ENCODE peak calls at places on chromosomes 7 and 10, in ten cellular contexts. D, H, Z, T, J, G, U, A, Y and Q are unnamed samples. For H3K4me1, the result is how much of the 10 kb centered on the place peaks cover.

GRCh38 chr7:153047079-153047478 is 287.5 kb downstream of the ACTR3B start:
- DNase-seq in A (no peak), U (no peak), G (no peak), Z (no peak), T (no peak), Y (no peak), D (no peak), H (no peak), J (no peak), Q (no peak)

GRCh38 chr10:109978481-109978880 is 29.3 kb upstream of the ADD3 start:
- DNase-seq in T (peak), A (peak), H (no peak), J (peak), Y (peak), G (peak), D (peak), U (peak), Z (peak), Q (peak)

GRCh38 chr7:78370931-78371330 is 572.4 kb downstream of the PHTF2 start:
- DNase-seq in D (no peak), Z (no peak), A (no peak), Y (no peak), G (no peak), H (no peak), T (no peak), J (no peak), U (no peak), Q (no peak)

GRCh38 chr10:9222917-9223316 is 1168.4 kb downstream of the GATA3 start:
- DNase-seq in H (no peak), T (no peak), J (no peak), G (no peak), Y (no peak), A (no peak), U (no peak), Z (no peak), D (no peak), Q (no peak)

GRCh38 chr7:78576196-78576595 is 777.6 kb downstream of the PHTF2 start:
- DNase-seq in D (no peak), Y (no peak), A (no peak), G (no peak), J (peak), H (no peak), U (no peak), Z (no peak), T (no peak), Q (no peak)

GRCh38 chr7:54995631-54996340 is 23.0 kb upstream of the EGFR start:
- DNase-seq in Z (peak), G (no peak), J (peak), A (no peak), T (no peak), Y (no peak), U (no peak), D (no peak), H (no peak), Q (no peak)

GRCh38 chr7:75716992-75717626 is 21.6 kb downstream of the HIP1 start:
- DNase-seq in H (peak), T (no peak), U (no peak), G (no peak), Y (no peak), J (peak), Z (no peak), A (no peak), D (no peak), Q (no peak)

GRCh38 chr10:112524637-112525036 is 77.6 kb downstream of the VTI1A start:
- DNase-seq in G (no peak), Y (no peak), A (no peak), J (no peak), H (no peak), U (no peak), D (no peak), Z (no peak), T (no peak), Q (no peak)

GRCh38 chr10:63549810-63550209 is 28.6 kb downstream of the REEP3 start:
- DNase-seq in A (no peak), U (no peak), D (no peak), Z (no peak), J (no peak), Y (no peak), G (no peak), H (no peak), T (no peak), Q (no peak)

GRCh38 chr10:99958287-99958686 is 51.5 kb downstream of the DNMBP start:
- DNase-seq in T (no peak), H (no peak), Y (no peak), Z (no peak), U (no peak), A (no peak), D (no peak), G (no peak), J (peak), Q (no peak)

GRCh38 chr10:63246361-63246760 is 113.2 kb downstream of the NRBF2 start:
- DNase-seq in Z (no peak), U (no peak), Y (no peak), J (no peak), A (no peak), H (no peak), T (no peak), D (no peak), G (no peak), Q (no peak)

GRCh38 chr10:3712707-3713106 is 72.3 kb downstream of the KLF6 start:
- DNase-seq in D (no peak), A (no peak), T (no peak), J (no peak), Z (no peak), Y (no peak), G (no peak), H (no peak), U (no peak), Q (no peak)

GRCh38 chr7:103791894-103792293 is 197.6 kb downstream of the RELN start:
- DNase-seq in A (no peak), Z (no peak), G (no peak), U (no peak), J (no peak), D (no peak), Y (no peak), T (no peak), H (no peak), Q (no peak)

GRCh38 chr10:86402283-86402931 is 35.8 kb upstream of the GRID1 start:
- DNase-seq in H (no peak), T (no peak), D (no peak), A (peak), Z (no peak), U (no peak), G (no peak), J (peak), Y (no peak), Q (no peak)

GRCh38 chr10:118166951-118167350 is 120.2 kb upstream of the RAB11FIP2 start:
- DNase-seq in Z (no peak), J (no peak), D (no peak), A (no peak), T (no peak), U (no peak), H (no peak), Y (no peak), G (no peak), Q (no peak)

GRCh38 chr10:28983799-28984198 is 305.1 kb upstream of the LYZL1 start:
- DNase-seq in G (no peak), Y (no peak), J (peak), A (no peak), T (no peak), Z (no peak), H (no peak), U (no peak), D (no peak), Q (no peak)

GRCh38 chr7:129923709-129924108 is 29.1 kb downstream of the UBE2H start:
- DNase-seq in J (peak), A (no peak), D (no peak), Y (no peak), G (no peak), U (no peak), H (no peak), T (no peak), Z (no peak), Q (no peak)

GRCh38 chr10:77566228-77566627 is 71.4 kb downstream of the KCNMA1 start:
- DNase-seq in A (no peak), G (no peak), Z (no peak), D (no peak), Y (peak), J (no peak), U (no peak), T (no peak), H (no peak), Q (no peak)

GRCh38 chr7:41705109-41705871 is 2.4 kb upstream of the INHBA start:
- DNase-seq in T (peak), D (peak), H (peak), G (peak), U (peak), A (peak), Z (peak), Y (peak), J (peak), Q (peak)

GRCh38 chr7:155483868-155484325 is 26.0 kb downstream of the EN2 start:
- DNase-seq in U (no peak), G (no peak), T (no peak), A (peak), J (peak), Y (no peak), D (no peak), H (no peak), Z (no peak), Q (no peak)

GRCh38 chr7:123929107-123929506 is 4.1 kb downstream of the SPAM1 start:
- DNase-seq in Z (peak), D (no peak), T (no peak), U (no peak), J (no peak), H (no peak), G (no peak), Y (no peak), A (no peak), Q (no peak)

GRCh38 chr7:27587429-27587828 is 75.3 kb downstream of the HIBADH start:
- DNase-seq in G (no peak), D (no peak), T (no peak), J (no peak), Z (no peak), H (no peak), U (no peak), Y (no peak), A (no peak), Q (no peak)

GRCh38 chr10:24513155-24513554 is 210.5 kb downstream of the ARHGAP21 start:
- DNase-seq in U (no peak), A (no peak), G (no peak), D (no peak), T (no peak), H (no peak), J (peak), Z (peak), Y (no peak), Q (no peak)

GRCh38 chr7:114574384-114574783 is 159.8 kb downstream of the FOXP2 start:
- DNase-seq in J (peak), T (peak), Y (no peak), G (no peak), U (no peak), Z (no peak), H (no peak), A (peak), D (no peak), Q (no peak)

GRCh38 chr7:476736-477360 is 42.8 kb downstream of the PDGFA start:
- DNase-seq in D (no peak), A (no peak), Z (no peak), J (no peak), H (peak), G (no peak), T (no peak), U (no peak), Y (no peak), Q (peak)

GRCh38 chr7:110839866-110840265 is 251.1 kb upstream of the LRRN3 start:
- DNase-seq in A (no peak), U (no peak), Z (peak), J (peak), D (peak), Y (no peak), G (peak), T (no peak), H (no peak), Q (peak)

GRCh38 chr7:67406941-67407340 is 410.3 kb downstream of the TYW1 start:
- DNase-seq in A (no peak), J (peak), G (no peak), T (no peak), H (no peak), D (no peak), U (no peak), Z (peak), Y (no peak), Q (no peak)

GRCh38 chr10:31554556-31554955 is 235.5 kb downstream of the ZEB1 start:
- DNase-seq in G (no peak), J (peak), A (no peak), U (no peak), Z (no peak), D (no peak), Y (no peak), T (no peak), H (no peak), Q (no peak)

GRCh38 chr10:127877116-127877515 is 15.6 kb downstream of the CLRN3 start:
- DNase-seq in H (no peak), D (no peak), Y (no peak), T (no peak), J (no peak), U (no peak), G (no peak), Z (no peak), A (no peak), Q (no peak)

GRCh38 chr10:50501899-50502556 is 121.7 kb downstream of the SGMS1 start:
- DNase-seq in A (no peak), Z (peak), J (peak), G (no peak), Y (no peak), U (no peak), D (no peak), H (no peak), T (no peak), Q (no peak)
- TF ChIP-seq CTCF in A (no peak), Z (no peak), J (no peak), G (no peak), Y (no peak), U (no peak), D (no peak), H (no peak), T (no peak), Q (no peak)

DNA sequence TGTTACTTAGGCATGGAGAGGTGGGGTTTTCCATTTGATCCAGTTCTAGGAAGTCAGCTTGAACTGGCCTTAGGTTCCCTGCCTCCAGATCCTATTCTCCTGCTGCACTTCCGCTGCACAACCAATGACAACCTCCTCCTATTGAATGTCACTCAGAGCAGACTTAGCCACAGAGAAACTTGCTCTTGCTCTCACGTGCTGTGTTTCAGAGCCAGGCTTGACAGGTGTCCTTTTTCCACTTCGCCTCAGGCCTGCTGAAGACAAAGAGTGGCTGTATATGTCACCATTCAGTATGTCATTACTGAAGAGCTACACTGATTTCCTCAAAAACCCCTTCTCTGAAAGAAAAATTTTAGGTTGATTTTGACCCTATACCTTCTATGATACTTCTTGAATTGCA is 115.4 kb upstream of the ETV1 start:
- DNase-seq in G (no peak), U (no peak), A (no peak), H (no peak), J (no peak), T (no peak), D (no peak), Y (no peak), Z (no peak), Q (no peak)
- H3K4me1 ChIP-seq in G (under half), U (under half), A (under half), H (under half), J (under half), T (under half), D (under half), Y (under half), Z (under half), Q (under half)

GRCh38 chr10:48505394-48506112 is 99.3 kb downstream of the ARHGAP22 start:
- DNase-seq in U (no peak), Y (no peak), T (no peak), G (no peak), J (no peak), D (no peak), Z (no peak), H (peak), A (no peak), Q (peak)

GRCh38 chr10:48504141-48504885 is 100.6 kb downstream of the ARHGAP22 start:
- DNase-seq in Y (no peak), D (no peak), H (peak), U (no peak), A (no peak), J (peak), T (no peak), G (no peak), Z (no peak), Q (no peak)

GRCh38 chr10:48507494-48507893 is 97.4 kb downstream of the ARHGAP22 start:
- DNase-seq in G (no peak), Y (no peak), D (no peak), T (no peak), H (no peak), U (no peak), J (no peak), Z (no peak), A (no peak), Q (no peak)

GRCh38 chr10:48507933-48508830 is 96.7 kb downstream of the ARHGAP22 start:
- DNase-seq in Y (peak), A (no peak), T (no peak), J (peak), U (no peak), D (peak), G (no peak), Z (no peak), H (peak), Q (peak)

DNA sequence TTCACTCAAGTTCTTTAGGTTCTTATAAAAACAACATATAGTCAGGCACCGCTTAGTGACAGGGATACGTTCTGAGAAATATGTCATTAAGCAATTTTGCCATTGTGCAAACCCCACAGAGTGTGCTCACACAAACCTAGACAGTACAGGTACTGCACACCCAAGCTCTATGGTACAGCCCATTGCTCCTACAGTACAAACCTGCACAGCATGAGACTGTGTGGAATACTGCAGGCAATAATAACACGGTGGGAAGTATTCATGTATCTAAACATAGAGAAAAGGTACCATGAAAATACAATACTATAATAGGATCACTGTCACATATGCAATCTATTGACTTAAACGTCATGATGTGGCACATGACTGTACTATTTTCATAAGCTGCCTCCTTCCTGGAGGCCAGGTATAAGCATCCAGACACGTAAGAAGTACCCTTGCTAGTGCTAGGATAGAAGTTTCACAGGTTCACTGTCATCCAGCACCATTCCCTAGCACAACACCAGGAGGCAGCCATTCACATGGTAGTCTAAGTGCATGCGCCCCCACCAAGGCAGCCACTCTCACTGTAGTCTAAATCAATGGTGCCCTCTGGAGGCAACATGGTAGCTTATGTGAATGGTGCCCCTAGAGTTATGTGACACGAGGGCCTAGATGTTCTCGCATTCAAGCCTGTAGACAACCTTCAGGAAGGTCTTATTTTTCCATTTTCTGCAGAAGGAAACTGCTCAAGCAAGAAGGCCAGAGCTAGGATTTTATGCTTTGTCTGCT is 98.5 kb downstream of the ARHGAP22 start:
- DNase-seq in A (no peak), D (no peak), U (no peak), J (peak), G (no peak), Y (no peak), Z (peak), H (no peak), T (no peak), Q (peak)
- TF ChIP-seq CTCF in A (no peak), D (peak), U (no peak), J (peak), G (peak), Y (peak), Z (peak), H (no peak), T (no peak), Q (peak)

DNA sequence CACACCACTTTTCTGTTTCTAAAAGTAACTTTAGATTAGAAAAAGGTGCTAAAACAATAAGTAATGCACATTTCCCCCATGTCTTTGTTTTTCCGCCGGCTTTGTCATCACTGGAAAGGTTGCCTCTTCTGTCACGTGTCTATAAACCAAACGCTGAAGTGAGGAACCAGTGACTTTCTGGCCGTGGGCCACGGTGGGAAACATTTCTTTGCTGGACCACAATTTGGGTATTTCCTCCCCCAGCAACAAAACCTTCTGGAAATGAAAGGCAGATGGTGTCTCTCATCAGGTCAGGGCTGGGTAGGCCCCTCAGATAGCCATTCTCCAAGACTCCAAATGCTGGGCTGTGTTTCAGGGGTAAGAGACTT is 174.5 kb downstream of the SH3PXD2A start:
- DNase-seq in H (no peak), J (no peak), A (no peak), Z (no peak), T (no peak), G (no peak), D (no peak), U (no peak), Y (no peak), Q (no peak)
- H3K4me1 ChIP-seq in H (under half), J (under half), A (under half), Z (under half), T (under half), G (under half), D (under half), U (under half), Y (under half), Q (under half)

GRCh38 chr7:43888983-43889945 is 17.1 kb downstream of the URGCP start:
- DNase-seq in D (no peak), T (no peak), J (no peak), Y (no peak), G (no peak), A (no peak), U (no peak), H (no peak), Z (no peak), Q (no peak)
- TF ChIP-seq CTCF in D (no peak), T (no peak), J (no peak), Y (no peak), G (no peak), A (no peak), U (no peak), H (no peak), Z (no peak), Q (no peak)

GRCh38 chr7:73828107-73828803 is 2.5 kb upstream of the CLDN4 start:
- DNase-seq in U (no peak), J (peak), T (no peak), Y (no peak), G (no peak), H (no peak), Z (peak), A (no peak), D (no peak), Q (peak)

GRCh38 chr7:73829921-73830617 is 727 bp upstream of the CLDN4 start:
- DNase-seq in Z (peak), G (no peak), A (no peak), Y (no peak), H (no peak), J (no peak), U (no peak), T (no peak), D (no peak), Q (no peak)

GRCh38 chr7:73828972-73829371 is 1.8 kb upstream of the CLDN4 start:
- DNase-seq in D (no peak), Z (no peak), J (no peak), H (no peak), T (no peak), U (no peak), A (no peak), G (no peak), Y (no peak), Q (no peak)

GRCh38 chr7:73829505-73829904 is 1.3 kb upstream of the CLDN4 start:
- DNase-seq in U (no peak), G (no peak), Y (no peak), H (no peak), A (no peak), Z (no peak), J (no peak), D (no peak), T (no peak), Q (no peak)

GRCh38 chr7:73827568-73828106 is 3.2 kb upstream of the CLDN4 start:
- DNase-seq in U (no peak), Z (peak), D (peak), G (peak), T (peak), Y (no peak), J (no peak), H (no peak), A (peak), Q (peak)
- H3K4me1 ChIP-seq in U (under half), Z (under half), D (under half), G (under half), T (half or more), Y (under half), J (under half), H (half or more), A (under half), Q (under half)